ENCODE peak calls at places on chromosomes 11 and 22, in seven cellular contexts. P is transverse colon, D is vagina, E is IMR-90, G is HCT116, A is ovary, V is breast epithelium. B is an unnamed sample.

GRCh38 chr11:44617671-44618461 is 52.4 kb downstream of the CD82 start:
- DNase-seq in P (peak; percentile 6), D (no peak), E (no peak), G (no peak), A (no peak), V (peak; percentile 47), B (peak; percentile 70)

GRCh38 chr22:48944433-48944755 is 883.3 kb downstream of the BRD1 start:
- DNase-seq in P (no peak), D (no peak), E (no peak), G (no peak), A (no peak), V (no peak), B (peak; percentile 5)

GRCh38 chr11:25901415-25901814 is 430.5 kb upstream of the ANO3 start:
- DNase-seq in P (no peak), D (no peak), E (no peak), G (no peak), A (no peak), V (no peak), B (no peak)

GRCh38 chr11:70470127-70470526 is 71.8 kb downstream of the CTTN start:
- DNase-seq in P (no peak), D (no peak), E (peak; percentile 46), G (no peak), A (no peak), V (no peak), B (peak; percentile 24)

GRCh38 chr11:132220464-132220863 is 850.0 kb downstream of the NTM start:
- DNase-seq in P (no peak), D (no peak), E (peak; percentile 74), G (no peak), A (no peak), V (no peak), B (no peak)

GRCh38 chr11:134615041-134615615 is 203.1 kb upstream of the B3GAT1 start:
- DNase-seq in P (no peak), D (peak; percentile 72), E (no peak), G (no peak), A (no peak), V (no peak), B (no peak)

GRCh38 chr22:35312198-35313059 is 12.7 kb downstream of the TOM1 start:
- DNase-seq in P (peak; percentile 67), D (no peak), E (peak; percentile 82), G (peak; percentile 16), A (no peak), V (no peak), B (no peak)

GRCh38 chr11:12691473-12691872 is 17.3 kb downstream of the TEAD1 start:
- DNase-seq in P (no peak), D (no peak), E (peak; percentile 86), G (no peak), A (no peak), V (no peak), B (no peak)

GRCh38 chr11:5564259-5565019 is 16.1 kb upstream of the OR52H1 start:
- DNase-seq in P (no peak), D (no peak), E (peak; percentile 29), G (no peak), A (no peak), V (no peak), B (no peak)

GRCh38 chr11:34305095-34305692 is 52.6 kb downstream of the ABTB2 start:
- DNase-seq in P (no peak), D (no peak), E (peak; percentile 39), G (no peak), A (no peak), V (no peak), B (no peak)

GRCh38 chr22:39675907-39676306 is 105.4 kb downstream of the CACNA1I start:
- DNase-seq in P (no peak), D (no peak), E (no peak), G (no peak), A (no peak), V (no peak), B (no peak)

GRCh38 chr11:126655807-126656128 is 300.3 kb downstream of the ST3GAL4 start:
- DNase-seq in P (no peak), D (no peak), E (peak; percentile 41), G (no peak), A (no peak), V (no peak), B (no peak)

GRCh38 chr11:36075053-36075452 is 131.2 kb downstream of the LDLRAD3 start:
- DNase-seq in P (no peak), D (peak; percentile 44), E (peak; percentile 91), G (no peak), A (no peak), V (no peak), B (no peak)

GRCh38 chr11:113681711-113682410 is 24.2 kb downstream of the TMPRSS5 start:
- DNase-seq in P (no peak), D (no peak), E (no peak), G (no peak), A (no peak), V (no peak), B (no peak)

GRCh38 chr11:15216678-15217077 is 102.0 kb downstream of the INSC start:
- DNase-seq in P (no peak), D (no peak), E (no peak), G (peak; percentile 7), A (no peak), V (no peak), B (no peak)

GRCh38 chr22:40054486-40054885 is 59.7 kb downstream of the FAM83F start:
- DNase-seq in P (no peak), D (no peak), E (no peak), G (no peak), A (no peak), V (no peak), B (no peak)

GRCh38 chr22:19373450-19373849 is 58.1 kb downstream of the HIRA start:
- DNase-seq in P (no peak), D (no peak), E (no peak), G (no peak), A (no peak), V (no peak), B (no peak)

GRCh38 chr22:25750569-25751173 is 8.7 kb downstream of the MYO18B start:
- DNase-seq in P (no peak), D (no peak), E (no peak), G (no peak), A (no peak), V (no peak), B (no peak)

GRCh38 chr22:38230108-38230825 is 28.5 kb downstream of the MAFF start:
- DNase-seq in P (peak; percentile 80), D (no peak), E (no peak), G (no peak), A (no peak), V (no peak), B (peak; percentile 60)

GRCh38 chr11:116703421-116703820 is 69.4 kb downstream of the BUD13 start:
- DNase-seq in P (no peak), D (no peak), E (no peak), G (no peak), A (no peak), V (no peak), B (no peak)

GRCh38 chr11:47620836-47621378 is 21.5 kb downstream of the MTCH2 start:
- DNase-seq in P (no peak), D (no peak), E (no peak), G (no peak), A (no peak), V (no peak), B (no peak)

GRCh38 chr22:31635638-31636306 is 26.2 kb downstream of the PISD start:
- DNase-seq in P (no peak), D (no peak), E (no peak), G (no peak), A (no peak), V (no peak), B (no peak)

GRCh38 chr22:31637938-31638618 is 23.9 kb downstream of the PISD start:
- DNase-seq in P (peak; percentile 52), D (no peak), E (no peak), G (no peak), A (no peak), V (no peak), B (peak; percentile 86)

GRCh38 chr22:31639640-31640039 is 22.4 kb downstream of the PISD start:
- DNase-seq in P (peak; percentile 37), D (no peak), E (no peak), G (no peak), A (no peak), V (no peak), B (no peak)

GRCh38 chr22:31637375-31637937 is 24.6 kb downstream of the PISD start:
- DNase-seq in P (no peak), D (no peak), E (no peak), G (no peak), A (no peak), V (no peak), B (no peak)
- TF ChIP-seq POLR2A in P (no peak), D (no peak), E (no peak), G (no peak), A (no peak), V (no peak), B (no peak)

GRCh38 chr11:117907276-117908110 is 21.7 kb downstream of the TMPRSS13 start:
- DNase-seq in P (peak; percentile 88), D (peak; percentile 92), E (peak; percentile 81), G (peak; percentile 94), A (peak; percentile 90), V (peak; percentile 68), B (peak; percentile 95)
- H3K4me3 ChIP-seq in P (no peak overlapping the region), D (no peak overlapping the region), E (no peak overlapping the region), G (peak overlapping the region; percentile 52), A (no peak overlapping the region), V (no peak overlapping the region), B (no peak overlapping the region)

GRCh38 chr11:59560290-59560701 is 49.0 kb downstream of the OR4D9 start:
- DNase-seq in P (peak; percentile 69), D (no peak), E (peak; percentile 70), G (peak; percentile 85), A (peak; percentile 52), V (peak; percentile 62), B (peak; percentile 77)
- TF ChIP-seq POLR2A in P (no peak), D (no peak), E (peak; percentile 80), G (no peak), A (no peak), V (no peak), B (no peak)

GRCh38 chr22:17369553-17370035 is 334 bp downstream of the CECR2 start:
- DNase-seq in P (peak; percentile 14), D (no peak), E (no peak), G (no peak), A (peak; percentile 11), V (no peak), B (no peak)

GRCh38 chr22:17366830-17367229 is 2.4 kb upstream of the CECR2 start:
- DNase-seq in P (peak; percentile 17), D (no peak), E (no peak), G (peak; percentile 18), A (peak; percentile 10), V (no peak), B (no peak)

GRCh38 chr22:17368727-17369552 is at the start of gene CECR2:
- DNase-seq in P (peak; percentile 21), D (no peak), E (no peak), G (peak; percentile 34), A (peak; percentile 31), V (peak; percentile 58), B (no peak)

GRCh38 chr22:17366329-17366728 is 2.9 kb upstream of the CECR2 start:
- DNase-seq in P (no peak), D (no peak), E (no peak), G (no peak), A (no peak), V (no peak), B (no peak)

DNA sequence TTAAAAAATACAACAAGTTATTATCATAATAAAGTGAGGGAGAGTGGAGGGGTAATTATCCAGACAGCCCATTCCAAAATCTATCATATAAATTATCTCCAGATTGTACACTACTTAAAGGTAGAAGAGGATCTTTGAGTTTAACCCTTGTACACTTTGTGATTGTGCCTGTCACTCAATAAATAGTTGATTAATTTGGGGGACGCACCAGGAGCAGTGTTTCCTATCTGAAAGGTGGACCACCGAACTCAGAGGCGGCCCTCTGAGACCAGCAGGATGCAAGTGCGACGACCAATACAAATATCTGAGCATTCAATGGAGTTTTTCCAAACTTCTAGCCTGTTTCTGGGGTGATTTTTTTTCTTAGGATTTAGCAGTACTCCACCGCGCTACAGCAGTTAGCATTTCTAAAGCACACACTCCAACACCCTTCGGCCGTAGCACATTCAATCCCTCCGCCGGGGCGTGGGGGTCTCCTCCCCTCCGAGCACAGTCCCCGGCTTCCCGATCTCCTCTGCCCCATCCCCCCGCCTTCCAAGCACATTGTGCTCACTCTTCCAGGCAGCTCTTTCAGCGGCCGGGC is 1.0 kb upstream of the CECR2 start:
- DNase-seq in P (no peak), D (no peak), E (no peak), G (no peak), A (peak; percentile 26), V (no peak), B (no peak)
- H3K4me3 ChIP-seq in P (no peak overlapping the region), D (peak overlapping the region; percentile 43), E (no peak overlapping the region), G (peak overlapping the region; percentile 59), A (peak overlapping the region; percentile 44), V (peak overlapping the region; percentile 54), B (peak overlapping the region; percentile 3)

B was measured in lower leg skin.